ENCODE peak calls at places on chromosomes 5 and 9, in seven cellular contexts. O is NCI-H510A treated with DMSO at 0.1 percent for 48 hours; I is colonic mucosa; X is IMR-90; U is adrenal gland; V is stimulated activated CD4-positive, alpha-beta T cell treated with anti-CD3 and anti-CD28 coated beads, TNF-alpha, amount 100 ng/mL, for 48 hours; S is foreskin fibroblast. C is an unnamed sample.

GRCh38 chr5:98786178-98786853 is 12.9 kb downstream of the RGMB start:
- DNase-seq in U (no peak), V (no peak), I (no peak), X (no peak), O (no peak), S (peak; percentile 44), C (no peak)

GRCh38 chr5:10631597-10631996 is 67.7 kb downstream of the ANKRD33B start:
- DNase-seq in O (no peak), U (no peak), V (no peak), X (no peak), I (no peak), S (no peak), C (no peak)

GRCh38 chr9:71675129-71675856 is 93.0 kb downstream of the CEMIP2 start:
- DNase-seq in U (no peak), I (peak; percentile 47), X (no peak), S (no peak), O (no peak), V (no peak), C (no peak)

GRCh38 chr9:77833686-77834429 is 185.7 kb upstream of the GNA14 start:
- DNase-seq in X (no peak), U (no peak), I (no peak), S (no peak), O (no peak), V (no peak), C (no peak)

GRCh38 chr5:115450741-115451140 is 93.8 kb downstream of the FEM1C start:
- DNase-seq in O (no peak), V (no peak), I (no peak), U (no peak), X (peak; percentile 92), S (peak; percentile 87), C (no peak)

GRCh38 chr9:3954950-3955670 is 344.8 kb downstream of the GLIS3 start:
- DNase-seq in U (peak; percentile 69), O (no peak), S (peak; percentile 54), V (no peak), X (peak; percentile 55), I (no peak), C (no peak)

GRCh38 chr9:105405514-105406131 is 42.2 kb upstream of the FSD1L start:
- DNase-seq in O (peak; percentile 6), V (peak; percentile 44), S (peak; percentile 57), U (no peak), X (peak; percentile 21), I (no peak), C (peak; percentile 42)

GRCh38 chr5:76691470-76692273 is 24.3 kb upstream of the F2R start:
- DNase-seq in O (no peak), X (peak; percentile 59), V (no peak), U (peak; percentile 19), S (peak; percentile 73), I (no peak), C (no peak)

GRCh38 chr9:132631280-132631679 is 38.5 kb downstream of the DDX31 start:
- DNase-seq in V (no peak), S (peak; percentile 70), O (no peak), I (no peak), X (peak; percentile 87), U (no peak), C (no peak)

GRCh38 chr9:137174722-137175293 is 3.0 kb upstream of the TMEM210 start:
- DNase-seq in V (no peak), U (no peak), S (no peak), X (no peak), I (no peak), O (no peak), C (no peak)

GRCh38 chr5:150642567-150642927 is 2.1 kb downstream of the SYNPO start:
- DNase-seq in S (peak; percentile 93), U (peak; percentile 89), V (no peak), X (peak; percentile 88), O (no peak), I (peak; percentile 57), C (no peak)

GRCh38 chr9:4686112-4686511 is 6.7 kb downstream of the CDC37L1 start:
- DNase-seq in V (no peak), O (no peak), S (no peak), U (no peak), X (peak; percentile 74), I (no peak), C (no peak)

GRCh38 chr9:97386265-97386633 is 25.6 kb upstream of the TDRD7 start:
- DNase-seq in U (no peak), X (no peak), I (peak; percentile 48), O (no peak), S (no peak), V (no peak), C (no peak)

GRCh38 chr9:23819403-23819802 is 6.6 kb downstream of the ELAVL2 start:
- DNase-seq in U (no peak), I (no peak), X (no peak), V (no peak), S (no peak), O (no peak), C (no peak)

C was measured in GM19239.